ENCODE peak calls at places on chromosomes 1 and 21, in eight cellular contexts. Y is breast epithelium, T is body of pancreas, B is K562, U is A549, C is ovary, P is upper lobe of left lung, F is heart left ventricle. A is an unnamed sample.

GRCh38 chr1:213416461-213417224 is 365.6 kb downstream of the RPS6KC1 start:
- DNase-seq in U (no peak), P (no peak), B (no peak), Y (no peak), C (no peak), F (no peak), T (no peak), A (no peak)

GRCh38 chr1:228515200-228515834 is 28.1 kb downstream of the RNF187 start:
- DNase-seq in C (peak; percentile 32), B (peak; percentile 78), T (peak; percentile 36), P (no peak), Y (no peak), F (no peak), U (peak; percentile 60), A (peak; percentile 69)

GRCh38 chr1:183012301-183012994 is 10.8 kb upstream of the LAMC1 start:
- DNase-seq in P (no peak), T (no peak), B (no peak), C (no peak), U (no peak), F (no peak), Y (no peak), A (no peak)

GRCh38 chr21:42655797-42656770 is 2.7 kb downstream of the PDE9A start:
- DNase-seq in T (no peak), Y (no peak), P (no peak), B (no peak), C (no peak), F (no peak), U (no peak), A (no peak)

GRCh38 chr1:46333300-46334029 is 7.1 kb upstream of the NSUN4 start:
- DNase-seq in C (no peak), Y (no peak), T (no peak), F (no peak), P (no peak), U (peak; percentile 45), B (peak; percentile 77), A (no peak)

GRCh38 chr1:168605443-168605842 is 29.0 kb downstream of the XCL1 start:
- DNase-seq in P (no peak), T (no peak), C (no peak), F (no peak), B (no peak), Y (no peak), U (no peak), A (no peak)

GRCh38 chr21:20999567-21000169 is 1.5 kb downstream of the NCAM2 start:
- DNase-seq in F (no peak), T (peak; percentile 29), B (peak; percentile 70), C (no peak), Y (no peak), P (no peak), U (no peak), A (no peak)

GRCh38 chr1:171788696-171789095 is 7.2 kb downstream of the METTL13 start:
- DNase-seq in T (no peak), C (no peak), F (no peak), Y (no peak), P (no peak), B (no peak), U (no peak), A (no peak)

GRCh38 chr1:47755368-47755990 is 241.7 kb downstream of the TRABD2B start:
- DNase-seq in F (no peak), P (no peak), T (peak; percentile 60), C (no peak), Y (peak; percentile 43), B (peak; percentile 80), U (peak; percentile 13), A (no peak)

GRCh38 chr1:200894712-200895447 is at the start of gene INAVA:
- DNase-seq in C (no peak), F (no peak), U (no peak), P (peak; percentile 55), T (peak; percentile 84), B (no peak), Y (no peak), A (no peak)

GRCh38 chr1:10943991-10944730 is 68.3 kb upstream of the TARDBP start:
- DNase-seq in Y (no peak), T (peak; percentile 64), P (peak; percentile 34), B (no peak), C (no peak), F (no peak), U (no peak), A (no peak)

GRCh38 chr1:25658791-25659431 is 42.3 kb downstream of the MAN1C1 start:
- DNase-seq in B (no peak), F (peak; percentile 85), P (peak; percentile 33), Y (no peak), C (peak; percentile 83), U (no peak), T (peak; percentile 81), A (peak; percentile 72)

GRCh38 chr1:71047635-71048607 is at the start of gene PTGER3:
- DNase-seq in U (no peak), Y (peak; percentile 84), F (peak; percentile 55), P (peak; percentile 68), T (peak; percentile 87), B (peak; percentile 96), C (peak; percentile 59), A (peak; percentile 72)

GRCh38 chr1:5348732-5349465 is 643.3 kb downstream of the NPHP4 start:
- DNase-seq in B (peak; percentile 6), U (no peak), Y (no peak), C (no peak), F (no peak), P (no peak), T (no peak), A (no peak)

DNA sequence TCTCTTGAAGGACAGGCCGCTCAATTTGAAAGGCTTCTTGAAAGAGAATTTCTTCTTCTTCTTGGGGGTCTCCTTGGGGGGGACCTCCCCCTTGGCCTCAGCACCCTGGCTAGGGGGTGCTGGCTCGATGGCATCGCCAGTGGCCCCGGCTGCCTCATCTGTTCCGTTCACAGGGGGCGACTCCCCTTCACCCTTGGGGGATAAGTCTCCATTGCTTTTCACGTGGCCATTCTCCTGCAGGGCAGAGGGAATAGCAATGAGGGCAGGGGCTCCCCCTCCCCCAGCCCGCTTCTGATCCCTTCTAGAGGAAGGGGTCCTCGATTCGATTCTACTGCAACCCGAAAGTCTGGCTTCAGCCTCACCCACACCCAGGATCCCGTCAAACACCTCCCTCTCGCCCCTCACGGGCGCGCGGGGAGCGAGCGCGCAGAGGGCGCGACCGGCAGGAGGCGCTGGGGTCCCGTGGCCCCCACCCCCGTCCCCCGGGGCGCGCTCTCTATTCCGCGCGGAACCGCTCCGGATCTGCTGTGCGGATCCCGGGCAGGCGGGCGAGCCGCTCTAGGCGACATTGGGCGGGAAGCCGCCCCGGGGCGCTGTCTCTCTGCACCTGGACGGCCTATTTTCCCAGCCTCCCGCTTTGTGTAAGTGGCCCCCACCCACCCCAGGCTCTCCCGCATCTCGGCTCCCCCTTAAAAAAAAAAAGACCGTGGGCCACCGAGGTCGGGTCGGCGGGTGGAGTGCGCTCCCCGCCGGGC is 992 bp downstream of the MARCKSL1 start:
- DNase-seq in C (peak; percentile 75), Y (no peak), F (peak; percentile 60), U (peak; percentile 30), T (peak; percentile 68), P (peak; percentile 48), B (peak; percentile 83), A (no peak)
- TF ChIP-seq POLR2A in C (no peak), Y (no peak), F (no peak), U (no peak), T (no peak), P (no peak), B (peak; percentile 2), A (no peak)

GRCh38 chr1:210373878-210374599 is 45.3 kb downstream of the HHAT start:
- DNase-seq in C (no peak), Y (peak; percentile 68), B (peak; percentile 87), P (peak; percentile 59), U (peak; percentile 80), T (peak; percentile 57), F (no peak), A (no peak)
- TF ChIP-seq POLR2A in C (no peak), Y (no peak), B (peak; percentile 100), P (no peak), U (peak; percentile 13), T (peak; percentile 60), F (no peak), A (no peak)

GRCh38 chr1:34683616-34684015 is 71.2 kb upstream of the GJB5 start:
- DNase-seq in F (no peak), B (no peak), U (no peak), P (no peak), T (no peak), C (no peak), Y (no peak), A (no peak)
- TF ChIP-seq POLR2A in F (no peak), B (no peak), U (no peak), P (no peak), T (no peak), C (no peak), Y (no peak), A (no peak)

DNA sequence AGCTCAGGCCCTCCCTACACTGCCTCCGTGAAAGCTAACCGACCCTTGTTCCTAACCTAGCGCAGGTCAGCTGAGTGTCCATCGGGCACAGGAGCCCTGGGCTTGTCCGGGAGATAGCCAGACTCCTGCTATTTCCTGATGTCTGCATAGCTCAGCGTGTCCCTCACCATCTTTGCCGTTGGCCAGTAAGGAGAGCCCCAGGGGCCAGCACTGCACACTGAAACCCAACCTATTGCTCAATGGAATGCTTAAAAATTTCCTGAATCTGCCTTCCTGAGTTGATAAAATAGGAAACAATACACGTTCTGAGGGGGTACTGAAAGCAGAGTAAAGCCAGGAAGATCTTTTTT is 2.2 kb downstream of the RUNX1 start:
- DNase-seq in U (no peak), Y (no peak), C (no peak), B (no peak), F (no peak), P (peak; percentile 55), T (no peak), A (peak; percentile 85)
- TF ChIP-seq POLR2A in U (no peak), Y (no peak), C (no peak), B (no peak), F (no peak), P (no peak), T (no peak), A (no peak)

DNA sequence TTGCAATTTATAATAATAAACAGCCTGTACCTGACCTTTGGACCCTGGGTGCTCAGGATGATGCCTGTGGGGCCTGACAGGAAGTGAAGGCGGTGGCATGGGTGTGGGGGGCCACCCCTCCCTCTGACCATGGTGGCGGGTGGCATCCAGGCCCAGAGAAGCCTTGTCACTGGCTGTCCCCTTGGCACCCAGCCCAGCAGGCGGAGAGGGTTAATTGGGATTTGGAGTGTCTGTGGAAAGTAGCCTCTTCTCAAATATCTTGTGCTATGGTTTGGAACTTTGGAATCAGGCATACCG is 20.5 kb downstream of the SOX13 start:
- DNase-seq in F (no peak), C (no peak), T (peak; percentile 82), U (no peak), Y (no peak), P (no peak), B (no peak), A (no peak)
- TF ChIP-seq POLR2A in F (no peak), C (no peak), T (no peak), U (no peak), Y (no peak), P (no peak), B (no peak), A (no peak)

GRCh38 chr1:102498929-102499328 is 502.2 kb upstream of the OLFM3 start:
- DNase-seq in T (no peak), F (no peak), C (no peak), Y (no peak), B (no peak), P (no peak), U (no peak), A (no peak)
- TF ChIP-seq POLR2A in T (no peak), F (no peak), C (no peak), Y (no peak), B (no peak), P (no peak), U (no peak), A (no peak)